ENCODE peak calls at places on chromosomes 2 and 18, in six cellular contexts. N is aorta, M is posterior cingulate gyrus, G is head of caudate nucleus, F is foreskin keratinocyte, R is GM23338. Q is an unnamed sample.

GRCh38 chr2:101558740-101559508 is 84.0 kb upstream of the RFX8 start:
- DNase-seq in N (no peak), M (no peak), G (no peak), F (no peak), R (no peak), Q (no peak)

GRCh38 chr2:131404794-131405193 is 40.8 kb upstream of the RAB6D start:
- DNase-seq in N (no peak), M (no peak), G (no peak), F (no peak), R (peak), Q (peak)

GRCh38 chr2:128179461-128179755 is 88.4 kb downstream of the UGGT1 start:
- DNase-seq in N (no peak), M (no peak), G (no peak), F (no peak), R (no peak), Q (no peak)

GRCh38 chr2:59804662-59805258 is 748.7 kb downstream of the BCL11A start:
- DNase-seq in N (no peak), M (no peak), G (no peak), F (no peak), R (no peak), Q (peak)

GRCh38 chr2:236653863-236654262 is 84.2 kb downstream of the ACKR3 start:
- DNase-seq in N (no peak), M (no peak), G (no peak), F (no peak), R (no peak), Q (no peak)

GRCh38 chr2:85763831-85764230 is 10.0 kb downstream of the ATOH8 start:
- DNase-seq in N (no peak), M (no peak), G (no peak), F (no peak), R (no peak), Q (peak)

GRCh38 chr18:22556271-22556990 is 138.7 kb upstream of the CTAGE1 start:
- DNase-seq in N (peak), M (no peak), G (no peak), F (no peak), R (no peak), Q (no peak)

GRCh38 chr2:23027396-23027795 is 357.6 kb upstream of the KLHL29 start:
- DNase-seq in N (no peak), M (no peak), G (no peak), F (no peak), R (no peak), Q (no peak)

GRCh38 chr2:147082850-147083522 is 761.8 kb upstream of the ACVR2A start:
- DNase-seq in N (no peak), M (no peak), G (peak), F (peak), R (peak), Q (peak)

GRCh38 chr2:152715854-152716428 is 1.3 kb downstream of the PRPF40A start:
- DNase-seq in N (no peak), M (no peak), G (no peak), F (peak), R (peak), Q (peak)

GRCh38 chr2:6865346-6866238 is at the start of gene CMPK2:
- DNase-seq in N (peak), M (peak), G (peak), F (peak), R (peak), Q (peak)

GRCh38 chr18:14941792-14942191 is 193.8 kb downstream of the ANKRD30B start:
- DNase-seq in N (no peak), M (no peak), G (no peak), F (no peak), R (no peak), Q (no peak)

GRCh38 chr2:12057436-12058166 is 311.2 kb downstream of the LPIN1 start:
- DNase-seq in N (no peak), M (no peak), G (no peak), F (no peak), R (no peak), Q (no peak)

GRCh38 chr18:8936646-8937045 is 165.9 kb upstream of the NDUFV2 start:
- DNase-seq in N (no peak), M (no peak), G (no peak), F (no peak), R (no peak), Q (no peak)

GRCh38 chr18:79093986-79094385 is 24.8 kb downstream of the ATP9B start:
- DNase-seq in N (no peak), M (no peak), G (no peak), F (peak), R (no peak), Q (no peak)